ENCODE peak calls at places on chromosome 4, in five cellular contexts. N, W, C, D and J are unnamed samples. For H3K4me1, the result is how much of the 10 kb centered on the place peaks cover.

GRCh38 chr4:89296399-89296798 is 11.2 kb downstream of the GPRIN3 start:
- DNase-seq in N (no peak), W (no peak), C (no peak), D (no peak), J (peak)

GRCh38 chr4:148574502-148574901 is 132.3 kb upstream of the NR3C2 start:
- DNase-seq in N (no peak), W (no peak), C (no peak), D (no peak), J (no peak)

GRCh38 chr4:6626066-6626465 is 14.4 kb upstream of the MRFAP1 start:
- DNase-seq in N (no peak), W (no peak), C (no peak), D (no peak), J (no peak)

GRCh38 chr4:173074501-173074946 is 94.1 kb upstream of the GALNT7 start:
- DNase-seq in N (no peak), W (no peak), C (no peak), D (no peak), J (no peak)

GRCh38 chr4:173477016-173477415 is 53.0 kb downstream of the HAND2 start:
- DNase-seq in N (no peak), W (no peak), C (no peak), D (no peak), J (no peak)

GRCh38 chr4:13126976-13127910 is 356.9 kb downstream of the RAB28 start:
- DNase-seq in N (no peak), W (no peak), C (no peak), D (no peak), J (no peak)

GRCh38 chr4:64157397-64157796 is 251.9 kb downstream of the TECRL start:
- DNase-seq in N (no peak), W (no peak), C (no peak), D (no peak), J (no peak)

GRCh38 chr4:159051245-159052071 is 51.4 kb upstream of the RAPGEF2 start:
- DNase-seq in N (no peak), W (no peak), C (no peak), D (no peak), J (peak)

GRCh38 chr4:3724319-3725231 is 41.6 kb upstream of the ADRA2C start:
- DNase-seq in N (no peak), W (no peak), C (no peak), D (no peak), J (no peak)

GRCh38 chr4:169195032-169195431 is 75.7 kb downstream of the SH3RF1 start:
- DNase-seq in N (no peak), W (no peak), C (no peak), D (no peak), J (no peak)

GRCh38 chr4:8730159-8730558 is 137.6 kb downstream of the CPZ start:
- DNase-seq in N (no peak), W (peak), C (no peak), D (no peak), J (no peak)

GRCh38 chr4:145830699-145831098 is 107.9 kb downstream of the ZNF827 start:
- DNase-seq in N (no peak), W (no peak), C (no peak), D (no peak), J (peak)

GRCh38 chr4:17761062-17761461 is 20.4 kb downstream of the FAM184B start:
- DNase-seq in N (no peak), W (no peak), C (no peak), D (no peak), J (no peak)

GRCh38 chr4:78520808-78521226 is 30.8 kb upstream of the ANXA3 start:
- DNase-seq in N (no peak), W (no peak), C (no peak), D (no peak), J (no peak)

GRCh38 chr4:169268951-169269781 is 1.6 kb downstream of the SH3RF1 start:
- DNase-seq in N (peak), W (no peak), C (peak), D (no peak), J (no peak)

GRCh38 chr4:182185491-182185890 is 57.7 kb upstream of the TENM3 start:
- DNase-seq in N (no peak), W (no peak), C (no peak), D (no peak), J (no peak)

GRCh38 chr4:32884198-32884597 is 2164.0 kb downstream of the PCDH7 start:
- DNase-seq in N (no peak), W (no peak), C (no peak), D (no peak), J (no peak)

GRCh38 chr4:22607382-22607781 is 85.4 kb upstream of the GBA3 start:
- DNase-seq in N (peak), W (no peak), C (peak), D (no peak), J (peak)

GRCh38 chr4:73257242-73257994 is 1.2 kb downstream of the ANKRD17 start:
- DNase-seq in N (peak), W (peak), C (peak), D (peak), J (peak)

GRCh38 chr4:183142566-183143545 is 43.8 kb downstream of the WWC2 start:
- DNase-seq in N (peak), W (no peak), C (peak), D (no peak), J (no peak)

GRCh38 chr4:153759407-153760226 is at the start of gene RNF175:
- DNase-seq in N (no peak), W (no peak), C (no peak), D (no peak), J (no peak)

GRCh38 chr4:125353131-125353530 is 38.4 kb downstream of the FAT4 start:
- DNase-seq in N (no peak), W (no peak), C (no peak), D (no peak), J (no peak)
- H3K4me1 ChIP-seq in N (under half), W (under half), C (under half), D (under half), J (under half)

DNA sequence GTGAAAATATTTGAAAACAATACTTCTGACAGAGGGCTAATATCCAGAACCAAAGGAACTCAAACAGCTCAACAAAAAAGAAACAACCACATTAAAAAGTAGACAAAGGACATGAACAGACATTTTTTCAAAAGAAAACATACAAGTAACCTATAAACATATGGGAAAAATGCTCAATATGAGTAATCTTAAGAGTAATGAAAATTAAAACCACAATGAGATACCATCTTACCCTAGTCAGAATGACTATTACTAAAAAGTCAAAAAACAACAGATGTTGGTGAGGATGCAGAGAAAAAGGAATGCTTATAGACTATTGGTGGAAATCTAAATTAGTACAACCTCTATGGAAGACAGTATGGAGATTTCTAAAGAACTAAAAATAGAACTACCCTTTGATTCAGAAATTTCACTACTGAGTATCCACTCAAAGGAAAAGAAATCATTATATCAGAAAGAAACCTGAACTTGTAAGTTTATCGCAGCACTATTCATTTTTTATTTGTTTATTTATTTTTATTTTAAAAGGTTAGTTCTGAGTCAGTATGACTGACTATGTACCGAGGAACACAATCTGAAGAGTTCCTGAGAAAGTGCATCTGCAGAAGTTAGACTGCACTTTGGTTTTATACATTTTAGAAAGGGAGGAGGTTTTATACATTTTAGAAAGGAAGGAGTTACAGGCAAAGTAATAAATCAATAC is 231.3 kb downstream of the INPP4B start:
- DNase-seq in N (no peak), W (no peak), C (no peak), D (no peak), J (no peak)
- TF ChIP-seq CTCF in N (no peak), W (no peak), C (no peak), D (no peak), J (no peak)

GRCh38 chr4:76012388-76012801 is 5.1 kb upstream of the CXCL9 start:
- DNase-seq in N (no peak), W (no peak), C (peak), D (no peak), J (no peak)
- H3K4me1 ChIP-seq in N (under half), W (under half), C (under half), D (under half), J (half or more)

DNA sequence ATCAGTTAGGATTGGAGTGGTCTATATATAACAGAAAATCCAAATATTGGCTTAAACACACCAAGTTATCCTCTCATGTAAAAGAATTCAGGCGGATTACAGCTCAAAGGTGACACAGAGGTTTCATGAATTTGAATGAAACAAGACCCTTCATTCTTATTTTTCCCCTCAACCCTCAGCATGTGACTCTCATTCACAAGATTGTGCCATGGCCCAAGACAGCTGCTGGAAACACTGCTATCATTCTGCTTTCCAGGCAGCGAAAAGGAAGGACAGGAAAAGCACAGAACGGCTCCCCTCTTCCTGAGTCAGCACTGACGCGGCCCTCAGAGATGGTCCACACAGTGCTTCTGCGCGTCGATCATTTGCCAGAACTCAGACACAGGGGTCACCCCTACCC is 891.0 kb upstream of the FRG1 start:
- DNase-seq in N (no peak), W (no peak), C (no peak), D (no peak), J (no peak)
- TF ChIP-seq CTCF in N (no peak), W (no peak), C (no peak), D (no peak), J (no peak)